ENCODE peak calls at places on chromosomes 16 and 17, in seven cellular contexts. One of them, this sample, is unnamed.

GRCh38 chr16:920722-921121 is 50.1 kb downstream of the LMF1 start:
- DNase-seq in A673: peak
- DNase-seq in fibroblast of lung: no peak
- DNase-seq in thoracic aorta: no peak
- DNase-seq in brain microvascular endothelial cell: peak
- DNase-seq in Peyer's patch: no peak
- DNase-seq in AG10803: peak
- DNase-seq in this sample: peak

GRCh38 chr16:87464691-87465300 is 28.0 kb downstream of the ZCCHC14 start:
- DNase-seq in A673: no peak
- DNase-seq in fibroblast of lung: peak
- DNase-seq in thoracic aorta: peak
- DNase-seq in brain microvascular endothelial cell: peak
- DNase-seq in Peyer's patch: peak
- DNase-seq in AG10803: peak
- DNase-seq in this sample: peak

GRCh38 chr16:12178251-12178990 is 201.9 kb downstream of the SNX29 start:
- DNase-seq in A673: peak
- DNase-seq in fibroblast of lung: peak
- DNase-seq in thoracic aorta: no peak
- DNase-seq in brain microvascular endothelial cell: no peak
- DNase-seq in Peyer's patch: no peak
- DNase-seq in AG10803: peak
- DNase-seq in this sample: peak

GRCh38 chr16:12729448-12729847 is 74.2 kb downstream of the CPPED1 start:
- DNase-seq in A673: no peak
- DNase-seq in fibroblast of lung: peak
- DNase-seq in thoracic aorta: no peak
- DNase-seq in brain microvascular endothelial cell: peak
- DNase-seq in Peyer's patch: no peak
- DNase-seq in AG10803: peak
- DNase-seq in this sample: peak

GRCh38 chr16:75169899-75170405 is 21.6 kb downstream of the ZFP1 start:
- DNase-seq in A673: no peak
- DNase-seq in fibroblast of lung: no peak
- DNase-seq in thoracic aorta: no peak
- DNase-seq in brain microvascular endothelial cell: no peak
- DNase-seq in Peyer's patch: no peak
- DNase-seq in AG10803: no peak
- DNase-seq in this sample: no peak

GRCh38 chr17:31568140-31568938 is 176.9 kb downstream of the RAB11FIP4 start:
- DNase-seq in A673: no peak
- DNase-seq in fibroblast of lung: peak
- DNase-seq in thoracic aorta: no peak
- DNase-seq in brain microvascular endothelial cell: no peak
- DNase-seq in Peyer's patch: no peak
- DNase-seq in AG10803: peak
- DNase-seq in this sample: no peak

GRCh38 chr17:6325741-6326140 is 109.2 kb downstream of the AIPL1 start:
- DNase-seq in A673: no peak
- DNase-seq in fibroblast of lung: no peak
- DNase-seq in thoracic aorta: no peak
- DNase-seq in brain microvascular endothelial cell: no peak
- DNase-seq in Peyer's patch: no peak
- DNase-seq in AG10803: no peak
- DNase-seq in this sample: no peak

GRCh38 chr17:82590881-82591539 is 57.2 kb downstream of the WDR45B start:
- DNase-seq in A673: no peak
- DNase-seq in fibroblast of lung: no peak
- DNase-seq in thoracic aorta: no peak
- DNase-seq in brain microvascular endothelial cell: no peak
- DNase-seq in Peyer's patch: no peak
- DNase-seq in AG10803: no peak
- DNase-seq in this sample: no peak

GRCh38 chr17:83080641-83081560 is 1.5 kb downstream of the METRNL start:
- DNase-seq in A673: no peak
- DNase-seq in fibroblast of lung: peak
- DNase-seq in thoracic aorta: no peak
- DNase-seq in brain microvascular endothelial cell: no peak
- DNase-seq in Peyer's patch: peak
- DNase-seq in AG10803: no peak
- DNase-seq in this sample: peak

GRCh38 chr16:72787519-72788268 is 260.2 kb downstream of the ZFHX3 start:
- DNase-seq in A673: peak
- DNase-seq in fibroblast of lung: peak
- DNase-seq in thoracic aorta: peak
- DNase-seq in brain microvascular endothelial cell: peak
- DNase-seq in Peyer's patch: peak
- DNase-seq in AG10803: peak
- DNase-seq in this sample: peak

GRCh38 chr17:17252149-17252810 is 15.3 kb upstream of the FLCN start:
- DNase-seq in A673: no peak
- DNase-seq in fibroblast of lung: no peak
- DNase-seq in thoracic aorta: no peak
- DNase-seq in brain microvascular endothelial cell: no peak
- DNase-seq in Peyer's patch: no peak
- DNase-seq in AG10803: no peak
- DNase-seq in this sample: no peak

GRCh38 chr17:6187836-6188235 is 117.7 kb downstream of the WSCD1 start:
- DNase-seq in A673: no peak
- DNase-seq in fibroblast of lung: no peak
- DNase-seq in thoracic aorta: no peak
- DNase-seq in brain microvascular endothelial cell: no peak
- DNase-seq in Peyer's patch: no peak
- DNase-seq in AG10803: no peak
- DNase-seq in this sample: no peak

GRCh38 chr16:66273644-66274334 is 92.7 kb upstream of the CDH5 start:
- DNase-seq in A673: no peak
- DNase-seq in fibroblast of lung: peak
- DNase-seq in thoracic aorta: no peak
- DNase-seq in brain microvascular endothelial cell: no peak
- DNase-seq in Peyer's patch: no peak
- DNase-seq in AG10803: peak
- DNase-seq in this sample: peak

GRCh38 chr16:14202697-14203096 is 131.6 kb downstream of the MRTFB start:
- DNase-seq in A673: no peak
- DNase-seq in fibroblast of lung: peak
- DNase-seq in thoracic aorta: no peak
- DNase-seq in brain microvascular endothelial cell: no peak
- DNase-seq in Peyer's patch: no peak
- DNase-seq in AG10803: no peak
- DNase-seq in this sample: peak

DNA sequence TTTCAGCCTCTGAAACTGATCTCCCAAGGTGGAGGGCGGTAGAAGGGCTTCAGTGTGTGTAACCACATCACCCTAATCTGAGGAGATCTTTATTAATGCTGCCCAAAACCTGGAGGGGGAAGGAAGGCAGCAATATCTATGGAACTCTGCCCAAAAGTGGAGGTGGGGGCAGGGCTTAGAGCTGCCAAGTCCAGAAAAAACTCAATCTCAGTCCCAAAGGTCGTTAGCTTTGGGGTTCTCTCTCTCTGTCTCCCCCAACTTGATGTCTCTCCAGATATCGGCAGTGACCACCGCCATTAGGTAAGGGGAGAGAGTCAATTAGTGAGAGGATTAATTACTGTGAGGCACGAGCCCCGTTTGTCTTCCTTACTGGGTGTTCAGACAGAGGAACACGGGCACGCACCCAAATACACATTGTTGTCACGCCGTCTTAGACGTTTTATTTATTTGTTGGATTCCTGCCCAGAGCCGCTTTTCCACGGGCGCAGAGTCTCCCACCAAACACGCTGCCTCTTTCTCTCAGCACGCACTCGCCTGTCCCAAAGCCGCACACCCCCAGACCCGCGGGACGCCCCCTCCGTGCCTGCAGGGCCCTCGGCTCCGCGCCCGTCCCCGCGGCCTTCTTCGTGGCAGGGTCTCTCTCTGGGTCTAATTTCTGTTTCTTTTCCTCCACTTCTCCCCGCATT is 5.4 kb upstream of the LHX1 start:
- DNase-seq in A673: no peak
- DNase-seq in fibroblast of lung: peak
- DNase-seq in thoracic aorta: no peak
- DNase-seq in brain microvascular endothelial cell: no peak
- DNase-seq in Peyer's patch: peak
- DNase-seq in AG10803: no peak
- DNase-seq in this sample: no peak
- H3K4me3 ChIP-seq in A673: peak
- H3K4me3 ChIP-seq in fibroblast of lung: peak
- H3K4me3 ChIP-seq in thoracic aorta: peak
- H3K4me3 ChIP-seq in brain microvascular endothelial cell: no peak
- H3K4me3 ChIP-seq in Peyer's patch: no peak
- H3K4me3 ChIP-seq in AG10803: no peak
- H3K4me3 ChIP-seq in this sample: peak

GRCh38 chr16:46947900-46948547 is 25.4 kb downstream of the DNAJA2 start:
- DNase-seq in A673: peak
- DNase-seq in fibroblast of lung: peak
- DNase-seq in thoracic aorta: no peak
- DNase-seq in brain microvascular endothelial cell: peak
- DNase-seq in Peyer's patch: no peak
- DNase-seq in AG10803: peak
- DNase-seq in this sample: peak
- TF ChIP-seq CTCF in A673: peak
- TF ChIP-seq CTCF in fibroblast of lung: peak
- TF ChIP-seq CTCF in thoracic aorta: peak
- TF ChIP-seq CTCF in brain microvascular endothelial cell: peak
- TF ChIP-seq CTCF in Peyer's patch: no peak
- TF ChIP-seq CTCF in AG10803: peak
- TF ChIP-seq CTCF in this sample: peak

GRCh38 chr16:63690961-63691360 is 1430.9 kb downstream of the CDH11 start:
- DNase-seq in A673: no peak
- DNase-seq in fibroblast of lung: no peak
- DNase-seq in thoracic aorta: no peak
- DNase-seq in brain microvascular endothelial cell: no peak
- DNase-seq in Peyer's patch: no peak
- DNase-seq in AG10803: no peak
- DNase-seq in this sample: no peak
- H3K4me3 ChIP-seq in A673: no peak
- H3K4me3 ChIP-seq in fibroblast of lung: no peak
- H3K4me3 ChIP-seq in thoracic aorta: no peak
- H3K4me3 ChIP-seq in brain microvascular endothelial cell: no peak
- H3K4me3 ChIP-seq in Peyer's patch: no peak
- H3K4me3 ChIP-seq in AG10803: no peak
- H3K4me3 ChIP-seq in this sample: no peak

DNA sequence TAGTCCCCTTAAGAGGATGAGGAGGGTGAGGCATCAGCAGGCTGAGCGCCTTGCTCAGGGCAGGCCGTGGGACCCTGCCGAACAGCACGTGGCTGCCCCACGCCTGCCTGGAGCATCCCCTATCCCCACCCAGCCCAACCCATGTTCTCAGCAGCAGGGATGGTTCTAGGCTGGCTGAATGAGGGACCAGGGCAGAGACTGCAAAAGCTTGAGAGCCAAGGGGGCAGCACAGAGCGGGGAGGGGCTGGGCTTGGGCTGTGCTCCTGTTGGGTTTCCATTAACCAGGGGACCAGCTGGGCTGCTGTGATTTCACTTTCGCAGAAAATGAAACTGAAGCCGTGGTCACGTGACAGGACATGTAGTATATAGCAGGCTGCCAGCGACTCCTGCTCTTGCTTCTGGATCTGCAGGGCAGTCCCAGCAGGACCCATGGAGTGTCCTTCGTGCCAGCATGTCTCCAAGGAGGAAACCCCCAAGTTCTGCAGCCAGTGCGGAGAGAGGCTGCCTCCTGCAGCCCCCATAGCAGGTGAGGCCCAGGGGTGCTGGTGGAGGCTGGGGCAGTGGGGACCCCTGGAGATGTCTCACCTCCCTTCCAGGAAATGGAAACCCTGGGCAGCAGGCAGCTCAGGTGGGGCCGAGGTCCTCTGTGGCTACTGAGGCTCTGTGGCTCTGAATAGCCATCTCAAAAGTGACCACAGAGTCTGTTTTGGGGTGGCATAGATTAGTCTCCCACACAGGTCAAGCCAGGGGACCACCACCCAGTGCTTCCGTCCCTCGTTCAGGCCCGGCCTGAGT is 2.8 kb downstream of the RNF213 start:
- DNase-seq in A673: peak
- DNase-seq in fibroblast of lung: peak
- DNase-seq in thoracic aorta: peak
- DNase-seq in brain microvascular endothelial cell: peak
- DNase-seq in Peyer's patch: peak
- DNase-seq in AG10803: peak
- DNase-seq in this sample: peak
- TF ChIP-seq CTCF in A673: no peak
- TF ChIP-seq CTCF in fibroblast of lung: peak
- TF ChIP-seq CTCF in thoracic aorta: no peak
- TF ChIP-seq CTCF in brain microvascular endothelial cell: peak
- TF ChIP-seq CTCF in Peyer's patch: no peak
- TF ChIP-seq CTCF in AG10803: no peak
- TF ChIP-seq CTCF in this sample: no peak

DNA sequence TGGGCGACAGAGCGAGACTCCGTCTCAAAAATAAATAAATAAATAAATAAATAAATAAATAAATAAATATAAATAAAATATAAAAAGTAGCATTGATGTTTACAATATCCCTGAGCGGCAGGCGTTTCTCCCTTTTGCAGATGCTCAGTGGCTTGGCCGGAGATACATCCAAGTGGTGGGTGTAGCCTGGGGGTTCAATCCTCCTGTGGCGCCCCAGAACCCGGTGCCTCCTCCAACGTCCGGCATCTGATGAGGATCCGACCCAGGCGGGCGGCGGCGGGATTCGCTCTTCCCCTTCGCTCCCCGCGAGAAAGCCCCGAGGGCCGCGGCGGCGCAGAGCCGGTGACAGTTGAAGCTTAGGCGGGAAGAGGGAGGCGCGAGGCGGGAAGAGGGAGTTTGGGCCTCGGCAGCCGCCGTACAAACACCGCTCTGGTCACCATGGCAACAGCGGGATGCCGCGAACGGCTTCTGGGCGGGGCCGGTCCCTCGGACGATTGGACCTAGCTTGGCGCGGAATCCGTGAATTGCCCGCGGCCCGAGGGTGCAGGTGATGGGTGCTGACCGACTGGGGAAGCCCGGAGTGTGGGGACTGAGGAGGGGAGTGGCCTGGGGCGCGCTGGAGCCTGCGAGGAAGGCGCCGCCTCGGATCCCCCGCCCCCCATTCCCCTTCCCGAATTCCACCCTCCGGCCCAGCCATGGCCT is 12.7 kb upstream of the ALDOA start:
- DNase-seq in A673: peak
- DNase-seq in fibroblast of lung: peak
- DNase-seq in thoracic aorta: peak
- DNase-seq in brain microvascular endothelial cell: peak
- DNase-seq in Peyer's patch: peak
- DNase-seq in AG10803: peak
- DNase-seq in this sample: peak
- H3K4me3 ChIP-seq in A673: peak
- H3K4me3 ChIP-seq in fibroblast of lung: peak
- H3K4me3 ChIP-seq in thoracic aorta: peak
- H3K4me3 ChIP-seq in brain microvascular endothelial cell: peak
- H3K4me3 ChIP-seq in Peyer's patch: peak
- H3K4me3 ChIP-seq in AG10803: peak
- H3K4me3 ChIP-seq in this sample: peak

This sample was measured in fibroblast of pulmonary artery.